ENCODE peak calls at places on chromosomes 3 and 15, in nine cellular contexts. C is IMR-90, D is NT2/D1, B is hepatocyte, U is cardiac muscle cell, I is choroid plexus epithelial cell, J is cardiac fibroblast, P is bronchial epithelial cell, Z is ovary. N is an unnamed sample.

GRCh38 chr3:45125550-45126026 is 20.6 kb downstream of the CDCP1 start:
- DNase-seq in U (peak), B (no peak), P (peak), J (no peak), C (no peak), I (no peak), Z (no peak), D (no peak), N (no peak)

GRCh38 chr3:41075958-41076357 is 123.3 kb upstream of the CTNNB1 start:
- DNase-seq in C (no peak), B (peak), D (peak), U (no peak), P (peak), Z (no peak), J (peak), I (peak), N (no peak)

GRCh38 chr3:153293222-153293621 is 131.2 kb downstream of the RAP2B start:
- DNase-seq in B (no peak), U (no peak), C (peak), Z (no peak), D (no peak), I (peak), J (peak), P (peak), N (no peak)

GRCh38 chr15:36612063-36612788 is 32.8 kb downstream of the CDIN1 start:
- DNase-seq in C (peak), U (peak), I (peak), P (peak), Z (no peak), D (no peak), J (peak), B (peak), N (no peak)

GRCh38 chr3:183178833-183179549 is 16.5 kb upstream of the LAMP3 start:
- DNase-seq in U (peak), I (peak), C (no peak), D (no peak), B (peak), Z (peak), P (peak), J (peak), N (no peak)

GRCh38 chr3:13764161-13764560 is 115.7 kb downstream of the WNT7A start:
- DNase-seq in P (no peak), I (no peak), Z (no peak), B (no peak), D (no peak), J (no peak), U (no peak), C (no peak), N (no peak)

GRCh38 chr3:128504957-128505730 is 12.1 kb upstream of the GATA2 start:
- DNase-seq in I (no peak), Z (no peak), D (no peak), U (no peak), C (no peak), B (no peak), P (peak), J (no peak), N (no peak)

GRCh38 chr15:75508741-75509532 is 57.4 kb upstream of the SIN3A start:
- DNase-seq in I (peak), P (peak), J (peak), B (peak), D (no peak), C (peak), Z (no peak), U (peak), N (peak)

GRCh38 chr3:184176377-184177330 is 2.0 kb downstream of the AP2M1 start:
- DNase-seq in J (peak), P (peak), D (peak), I (peak), Z (peak), C (peak), B (peak), U (peak), N (peak)

GRCh38 chr3:15601399-15602145 is at the start of the genes BTD and HACL1:
- DNase-seq in D (peak), J (peak), I (peak), Z (peak), U (peak), C (peak), B (peak), P (peak), N (peak)

GRCh38 chr3:69881756-69882428 is 117.6 kb upstream of the SAMMSON start:
- DNase-seq in C (peak), B (no peak), I (no peak), D (no peak), U (no peak), P (no peak), J (no peak), Z (no peak), N (no peak)

GRCh38 chr15:90413411-90414379 is 25.7 kb downstream of the IQGAP1 start:
- DNase-seq in C (peak), D (peak), Z (no peak), P (peak), U (no peak), B (peak), I (peak), J (peak), N (no peak)

GRCh38 chr3:67947808-67948508 is 293.5 kb upstream of the SUCLG2 start:
- DNase-seq in C (no peak), J (no peak), U (no peak), D (peak), B (peak), I (peak), Z (no peak), P (no peak), N (no peak)

GRCh38 chr3:1583044-1583443 is 490.2 kb downstream of the CNTN6 start:
- DNase-seq in J (no peak), B (no peak), P (no peak), Z (no peak), C (no peak), U (no peak), D (no peak), I (no peak), N (no peak)

GRCh38 chr15:69225355-69226027 is 65.1 kb downstream of the GLCE start:
- DNase-seq in Z (no peak), U (peak), B (peak), C (peak), I (peak), J (peak), D (peak), P (peak), N (peak)

GRCh38 chr15:85488997-85489396 is 108.6 kb downstream of the AKAP13 start:
- DNase-seq in J (no peak), I (no peak), C (no peak), P (no peak), D (no peak), B (no peak), U (no peak), Z (no peak), N (no peak)

GRCh38 chr3:69294014-69294771 is 91.7 kb downstream of the FRMD4B start:
- DNase-seq in Z (no peak), C (no peak), I (peak), U (peak), D (no peak), P (peak), J (peak), B (peak), N (no peak)

GRCh38 chr3:52831500-52832301 is 1.2 kb upstream of the ITIH4 start:
- DNase-seq in I (peak), P (peak), B (peak), C (peak), U (no peak), J (peak), Z (no peak), D (no peak), N (peak)

GRCh38 chr3:13346481-13347389 is 73.4 kb downstream of the NUP210 start:
- DNase-seq in I (no peak), C (no peak), Z (no peak), P (peak), J (peak), D (peak), B (no peak), U (peak), N (no peak)

GRCh38 chr3:42709621-42710020 is 7.0 kb upstream of the HHATL start:
- DNase-seq in C (no peak), I (no peak), Z (no peak), B (no peak), D (no peak), P (no peak), U (no peak), J (no peak), N (no peak)

GRCh38 chr15:100350434-100351226 is 8.9 kb upstream of the ADAMTS17 start:
- DNase-seq in P (peak), U (no peak), I (peak), Z (no peak), C (peak), B (peak), J (peak), D (no peak), N (no peak)

GRCh38 chr3:108391917-108392585 is 95.7 kb downstream of the HHLA2 start:
- DNase-seq in P (peak), U (no peak), D (no peak), B (no peak), Z (no peak), I (peak), C (peak), J (peak), N (peak)

GRCh38 chr3:148309390-148310035 is 388.2 kb upstream of the AGTR1 start:
- DNase-seq in D (peak), B (peak), J (peak), I (peak), C (peak), Z (no peak), P (peak), U (peak), N (no peak)

GRCh38 chr3:11335056-11335608 is 62.9 kb downstream of the ATG7 start:
- DNase-seq in J (peak), B (peak), P (peak), U (peak), I (peak), Z (no peak), D (peak), C (peak), N (peak)

GRCh38 chr15:78127882-78128281 is 3.4 kb downstream of the CIB2 start:
- DNase-seq in Z (no peak), U (no peak), I (no peak), J (no peak), B (no peak), C (no peak), P (no peak), D (no peak), N (no peak)

GRCh38 chr3:46194868-46195553 is 13.1 kb downstream of the CCR1 start:
- DNase-seq in D (no peak), Z (no peak), B (no peak), I (no peak), P (peak), C (no peak), J (no peak), U (no peak), N (no peak)

GRCh38 chr3:11609481-11609880 is 34.2 kb downstream of the VGLL4 start:
- DNase-seq in J (no peak), U (no peak), B (no peak), C (no peak), Z (no peak), D (no peak), P (no peak), I (no peak), N (no peak)

GRCh38 chr3:103614719-103615118 is 1179.9 kb downstream of the ZPLD1 start:
- DNase-seq in B (no peak), J (no peak), C (no peak), U (no peak), Z (no peak), D (no peak), P (no peak), I (no peak), N (no peak)

GRCh38 chr3:113684271-113684819 is 12.1 kb downstream of the USF3 start:
- DNase-seq in J (no peak), B (no peak), P (no peak), D (no peak), U (no peak), Z (no peak), C (no peak), I (no peak), N (no peak)

GRCh38 chr3:124492824-124493223 is 237.4 kb upstream of the UMPS start:
- DNase-seq in B (peak), Z (no peak), J (peak), D (peak), I (peak), U (peak), P (peak), C (peak), N (no peak)

GRCh38 chr3:55482496-55483195 is 4.5 kb downstream of the WNT5A start:
- DNase-seq in D (no peak), J (no peak), Z (peak), P (no peak), C (peak), B (peak), I (peak), U (peak), N (no peak)

GRCh38 chr3:10614160-10614559 is 108.8 kb upstream of the ATP2B2 start:
- DNase-seq in C (no peak), U (no peak), D (no peak), I (no peak), J (no peak), Z (no peak), B (no peak), P (no peak), N (no peak)

GRCh38 chr15:60704129-60704528 is 225.2 kb upstream of the ICE2 start:
- DNase-seq in B (no peak), J (no peak), C (no peak), P (no peak), D (no peak), U (no peak), Z (no peak), I (no peak), N (no peak)

GRCh38 chr3:156158656-156159295 is 38.4 kb downstream of the KCNAB1 start:
- DNase-seq in U (no peak), C (no peak), P (no peak), J (no peak), Z (no peak), B (no peak), D (no peak), I (no peak), N (no peak)

GRCh38 chr3:141646760-141647561 is 91.1 kb upstream of the RNF7 start:
- DNase-seq in P (peak), B (peak), J (peak), C (peak), I (peak), D (peak), U (peak), Z (peak), N (no peak)

GRCh38 chr3:52182203-52182602 is 15.8 kb upstream of the ALAS1 start:
- DNase-seq in B (no peak), Z (no peak), U (no peak), I (no peak), D (no peak), J (no peak), P (no peak), C (no peak), N (no peak)

GRCh38 chr15:92810418-92811138 is 89.5 kb upstream of the CHD2 start:
- DNase-seq in D (no peak), U (peak), P (peak), C (peak), J (peak), B (peak), I (peak), Z (peak), N (no peak)

GRCh38 chr3:143825513-143825912 is 22.8 kb downstream of the SLC9A9 start:
- DNase-seq in P (no peak), U (no peak), D (no peak), Z (no peak), C (no peak), J (no peak), I (no peak), B (no peak), N (no peak)

GRCh38 chr3:154135511-154136173 is 14.5 kb downstream of the ARHGEF26 start:
- DNase-seq in D (no peak), Z (no peak), U (no peak), C (no peak), B (no peak), J (peak), I (peak), P (peak), N (no peak)

DNA sequence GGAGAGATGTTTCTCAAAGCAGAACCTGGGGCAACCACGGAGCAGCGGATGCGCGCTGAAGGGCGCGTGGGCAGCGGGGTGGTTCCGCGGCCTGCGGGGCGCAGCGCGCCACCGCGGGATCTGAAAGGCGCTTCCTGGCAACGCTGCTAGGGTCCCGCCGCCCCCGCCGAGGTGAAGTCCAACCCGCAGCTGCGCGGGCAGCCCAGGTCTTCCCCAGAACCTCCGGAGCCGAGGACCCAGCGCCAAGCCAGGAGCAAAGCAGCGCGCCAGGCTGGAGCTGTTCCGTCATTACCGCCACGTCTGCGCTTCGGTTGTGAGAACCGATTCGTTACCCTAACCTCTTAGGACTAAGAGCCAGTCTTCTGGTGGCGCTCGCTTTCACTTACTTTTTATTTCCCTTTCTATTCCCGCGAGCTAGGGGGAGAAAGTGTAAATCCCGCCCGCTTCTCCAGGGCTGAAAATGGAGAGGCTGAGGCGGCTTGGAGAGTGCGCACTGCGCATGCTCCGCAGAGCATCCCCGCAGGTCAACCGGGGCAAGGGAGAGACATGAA is 3.2 kb upstream of the GABRG3 start:
- DNase-seq in I (no peak), P (no peak), C (no peak), B (peak), Z (no peak), J (no peak), U (peak), D (peak), N (peak)
- H3K4me3 ChIP-seq in I (no peak), P (no peak), C (no peak), B (peak), Z (no peak), J (no peak), U (peak), D (peak), N (peak)

GRCh38 chr3:159951580-159951979 is 37.1 kb upstream of the IL12A start:
- DNase-seq in C (peak), Z (no peak), D (no peak), U (no peak), B (no peak), P (no peak), J (no peak), I (no peak), N (no peak)
- H3K4me3 ChIP-seq in C (no peak), Z (no peak), D (no peak), U (no peak), B (no peak), P (no peak), J (no peak), I (no peak), N (no peak)

GRCh38 chr3:58398669-58399333 is 34.8 kb downstream of the PDHB start:
- DNase-seq in P (no peak), I (no peak), Z (no peak), D (no peak), U (peak), B (no peak), C (no peak), J (peak), N (no peak)

GRCh38 chr3:58408906-58409305 is 24.7 kb downstream of the PDHB start:
- DNase-seq in Z (no peak), J (no peak), D (no peak), C (no peak), B (no peak), U (no peak), P (no peak), I (no peak), N (no peak)

GRCh38 chr3:58403513-58404109 is 30.0 kb downstream of the PDHB start:
- DNase-seq in U (no peak), J (no peak), C (no peak), Z (no peak), B (no peak), D (no peak), I (no peak), P (no peak), N (no peak)

GRCh38 chr3:58404396-58404795 is 29.2 kb downstream of the PDHB start:
- DNase-seq in Z (no peak), B (no peak), C (peak), J (peak), I (peak), U (no peak), P (peak), D (no peak), N (peak)
- H3K4me3 ChIP-seq in Z (no peak), B (no peak), C (no peak), J (no peak), I (no peak), U (no peak), P (no peak), D (no peak), N (no peak)

DNA sequence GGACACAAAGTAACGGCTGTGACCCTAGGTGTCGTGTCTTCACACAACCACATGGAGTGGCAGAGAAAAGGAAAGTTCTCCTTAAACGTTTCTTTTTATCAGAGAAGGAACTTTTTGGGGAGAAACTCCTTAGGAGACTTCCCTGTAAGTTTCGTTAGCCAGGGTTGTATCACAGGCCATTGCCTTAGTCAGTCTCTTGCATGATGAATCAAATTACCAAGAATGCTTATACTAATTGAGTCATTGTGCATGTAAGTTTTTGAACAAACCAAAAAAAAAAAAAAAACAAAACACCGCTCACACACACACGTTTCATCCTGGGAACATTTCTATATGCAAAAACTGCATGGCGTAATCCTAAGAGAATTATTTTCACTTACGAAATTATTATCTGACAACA is 150.4 kb upstream of the SATB1 start:
- DNase-seq in Z (no peak), B (no peak), D (no peak), P (peak), C (no peak), U (no peak), J (no peak), I (no peak), N (no peak)
- H3K4me3 ChIP-seq in Z (no peak), B (no peak), D (no peak), P (no peak), C (no peak), U (no peak), J (no peak), I (no peak), N (no peak)

DNA sequence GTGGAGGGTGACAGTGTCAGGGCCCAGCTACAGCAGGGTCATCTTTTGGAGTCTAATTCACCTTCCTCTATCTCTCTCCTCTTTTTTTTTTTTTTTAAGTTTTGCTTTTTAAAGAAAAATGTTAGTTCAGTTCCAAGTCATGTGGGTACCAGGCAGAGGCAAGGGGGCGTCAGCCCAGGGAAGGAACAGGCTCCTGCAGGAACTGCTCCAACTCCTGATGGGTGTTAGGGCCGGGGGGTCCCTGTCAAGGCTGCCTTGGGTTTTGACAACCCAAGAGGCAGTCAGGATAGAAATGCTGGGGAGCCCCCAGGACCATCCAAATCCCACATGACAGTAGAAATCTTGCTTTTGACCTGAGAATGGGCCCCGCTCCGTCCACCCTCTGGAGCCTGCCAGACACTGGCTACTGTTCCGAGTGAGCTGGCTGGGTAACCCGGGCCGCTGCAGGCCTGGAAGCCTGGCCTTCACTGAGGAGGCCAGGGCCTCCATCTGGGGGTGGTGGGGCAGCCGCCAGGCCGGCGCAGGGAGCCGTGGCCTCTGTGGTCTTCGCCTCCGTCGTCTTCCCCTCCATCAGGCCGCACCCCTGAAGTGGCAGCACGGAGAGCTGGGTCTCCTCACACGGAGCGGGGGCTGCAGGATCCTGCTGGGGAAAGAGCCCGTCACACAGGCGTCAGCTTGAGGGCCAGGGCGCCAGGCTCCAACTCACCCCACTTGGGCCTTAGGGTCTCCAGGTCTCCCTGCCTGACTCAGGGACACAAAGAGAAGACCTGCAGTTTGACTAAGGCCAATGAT is 24.2 kb downstream of the RNU5B-1 start:
- DNase-seq in Z (no peak), P (no peak), U (no peak), C (no peak), D (no peak), J (no peak), B (no peak), I (no peak), N (no peak)
- H3K4me3 ChIP-seq in Z (no peak), P (no peak), U (no peak), C (no peak), D (no peak), J (no peak), B (no peak), I (no peak), N (no peak)

GRCh38 chr15:88605507-88606436 is 15.4 kb upstream of the AEN start:
- DNase-seq in B (peak), D (peak), J (no peak), Z (peak), U (peak), I (peak), C (peak), P (no peak), N (no peak)

GRCh38 chr15:88603885-88604284 is 17.3 kb upstream of the AEN start:
- DNase-seq in I (no peak), B (no peak), J (no peak), P (no peak), U (no peak), C (no peak), D (no peak), Z (no peak), N (no peak)

GRCh38 chr15:88604381-88604951 is 16.7 kb upstream of the AEN start:
- DNase-seq in P (no peak), Z (no peak), B (no peak), J (no peak), D (no peak), I (no peak), U (peak), C (no peak), N (no peak)

GRCh38 chr15:88606437-88606794 is 14.7 kb upstream of the AEN start:
- DNase-seq in Z (no peak), J (no peak), I (no peak), B (no peak), P (no peak), U (no peak), D (no peak), C (no peak), N (no peak)

GRCh38 chr15:88604972-88605506 is 16.1 kb upstream of the AEN start:
- DNase-seq in Z (no peak), C (no peak), B (no peak), U (peak), D (no peak), P (no peak), I (no peak), J (no peak), N (no peak)
- H3K4me3 ChIP-seq in Z (no peak), C (no peak), B (no peak), U (peak), D (peak), P (no peak), I (no peak), J (no peak), N (no peak)